ENCODE peak calls at places on chromosomes 6 and 20, in six cellular contexts. X, G, F, Q, H and E are unnamed samples.

GRCh38 chr6:2542858-2543218 is 207.9 kb downstream of the MYLK4 start:
- DNase-seq in X (peak), G (peak), F (no peak), Q (peak), H (no peak), E (no peak)

GRCh38 chr6:14286634-14287428 is 169.3 kb downstream of the CD83 start:
- DNase-seq in X (no peak), G (no peak), F (no peak), Q (no peak), H (no peak), E (no peak)

GRCh38 chr6:162109466-162110040 is 618.0 kb downstream of the PRKN start:
- DNase-seq in X (no peak), G (no peak), F (no peak), Q (no peak), H (no peak), E (no peak)

GRCh38 chr20:46255440-46256104 is 52.7 kb downstream of the CDH22 start:
- DNase-seq in X (peak), G (peak), F (no peak), Q (no peak), H (peak), E (no peak)

GRCh38 chr6:146990821-146991798 is 213.1 kb upstream of the STXBP5 start:
- DNase-seq in X (peak), G (peak), F (no peak), Q (peak), H (peak), E (peak)

GRCh38 chr20:11041396-11041795 is 367.6 kb upstream of the JAG1 start:
- DNase-seq in X (peak), G (no peak), F (no peak), Q (peak), H (no peak), E (no peak)

GRCh38 chr6:167851349-167851952 is 24.7 kb downstream of the AFDN start:
- DNase-seq in X (no peak), G (no peak), F (no peak), Q (no peak), H (no peak), E (no peak)

GRCh38 chr20:51341581-51341980 is 200.9 kb downstream of the NFATC2 start:
- DNase-seq in X (peak), G (no peak), F (no peak), Q (peak), H (no peak), E (no peak)

GRCh38 chr6:166253277-166254229 is 54.6 kb downstream of the PRR18 start:
- DNase-seq in X (no peak), G (peak), F (no peak), Q (no peak), H (no peak), E (no peak)

GRCh38 chr20:60883517-60883916 is 368.5 kb upstream of the CDH4 start:
- DNase-seq in X (no peak), G (no peak), F (no peak), Q (no peak), H (no peak), E (no peak)

GRCh38 chr20:14582855-14583254 is 245.4 kb upstream of the FLRT3 start:
- DNase-seq in X (no peak), G (no peak), F (no peak), Q (no peak), H (no peak), E (no peak)

GRCh38 chr20:25749667-25750066 is 53.0 kb upstream of the ZNF337 start:
- DNase-seq in X (no peak), G (no peak), F (no peak), Q (no peak), H (no peak), E (no peak)

GRCh38 chr6:75081047-75081446 is 124.8 kb downstream of the COL12A1 start:
- DNase-seq in X (no peak), G (no peak), F (no peak), Q (no peak), H (no peak), E (no peak)

GRCh38 chr6:39182604-39183003 is 46.7 kb downstream of the KCNK5 start:
- DNase-seq in X (no peak), G (no peak), F (no peak), Q (no peak), H (no peak), E (no peak)

GRCh38 chr20:31476648-31477220 is 1.6 kb downstream of the REM1 start:
- DNase-seq in X (peak), G (no peak), F (no peak), Q (no peak), H (no peak), E (no peak)

GRCh38 chr20:13009682-13010406 is 1.1 kb downstream of the SPTLC3 start:
- DNase-seq in X (peak), G (no peak), F (no peak), Q (peak), H (no peak), E (peak)

GRCh38 chr20:36154696-36155628 is at the start of gene EPB41L1:
- DNase-seq in X (peak), G (no peak), F (no peak), Q (no peak), H (no peak), E (no peak)

GRCh38 chr20:23639490-23639958 is 1.8 kb upstream of the CST3 start:
- DNase-seq in X (no peak), G (no peak), F (no peak), Q (no peak), H (no peak), E (no peak)

GRCh38 chr20:38304845-38305447 is 990 bp downstream of the BPI start:
- DNase-seq in X (peak), G (peak), F (no peak), Q (peak), H (no peak), E (peak)

GRCh38 chr20:57013221-57013620 is 253.2 kb downstream of the BMP7 start:
- DNase-seq in X (no peak), G (no peak), F (no peak), Q (no peak), H (no peak), E (no peak)

GRCh38 chr20:51062065-51062464 is 39.2 kb upstream of the KCNG1 start:
- DNase-seq in X (peak), G (no peak), F (no peak), Q (peak), H (no peak), E (no peak)

GRCh38 chr20:51542894-51543788 is 622 bp upstream of the NFATC2 start:
- DNase-seq in X (no peak), G (no peak), F (no peak), Q (no peak), H (no peak), E (no peak)